ENCODE peak calls at places on chromosomes 13 and 19, in six cellular contexts. A, O, B, G, Y and F are unnamed samples.

GRCh38 chr19:33871605-33872004 is 74.9 kb downstream of the KCTD15 start:
- DNase-seq in A (no peak), O (no peak), B (no peak), G (no peak), Y (no peak), F (no peak)

GRCh38 chr19:18049390-18049789 is 37.3 kb downstream of the IL12RB1 start:
- DNase-seq in A (peak), O (peak), B (no peak), G (peak), Y (peak), F (peak)

GRCh38 chr19:2365201-2365970 is 5.3 kb downstream of the TMPRSS9 start:
- DNase-seq in A (no peak), O (no peak), B (no peak), G (no peak), Y (no peak), F (no peak)

GRCh38 chr19:53942001-53942786 is 20.5 kb upstream of the CACNG8 start:
- DNase-seq in A (peak), O (no peak), B (no peak), G (no peak), Y (peak), F (no peak)

GRCh38 chr19:17054746-17055145 is 20.5 kb downstream of the HAUS8 start:
- DNase-seq in A (no peak), O (no peak), B (no peak), G (no peak), Y (no peak), F (peak)

GRCh38 chr13:42363941-42364612 is 92.1 kb downstream of the AKAP11 start:
- DNase-seq in A (peak), O (no peak), B (no peak), G (no peak), Y (no peak), F (peak)

GRCh38 chr19:15810335-15810734 is 5.1 kb downstream of the OR10H1 start:
- DNase-seq in A (no peak), O (no peak), B (no peak), G (no peak), Y (no peak), F (no peak)

GRCh38 chr13:23739597-23739996 is 149.6 kb downstream of the MIPEP start:
- DNase-seq in A (no peak), O (no peak), B (no peak), G (no peak), Y (no peak), F (no peak)

GRCh38 chr13:46295531-46296464 is 84.1 kb downstream of the LRRC63 start:
- DNase-seq in A (peak), O (no peak), B (peak), G (no peak), Y (peak), F (peak)

GRCh38 chr19:51830263-51830662 is 35.3 kb downstream of the FPR3 start:
- DNase-seq in A (no peak), O (no peak), B (no peak), G (no peak), Y (no peak), F (no peak)

GRCh38 chr13:61880576-61881283 is 465.1 kb upstream of the PCDH20 start:
- DNase-seq in A (no peak), O (no peak), B (peak), G (no peak), Y (peak), F (peak)

GRCh38 chr19:51338563-51339312 is 3.2 kb downstream of the VSIG10L start:
- DNase-seq in A (peak), O (peak), B (peak), G (peak), Y (peak), F (peak)

GRCh38 chr19:56301152-56301551 is 13.5 kb downstream of the ZSCAN5A start:
- DNase-seq in A (no peak), O (no peak), B (no peak), G (no peak), Y (no peak), F (peak)

GRCh38 chr19:51802775-51803174 is 7.8 kb downstream of the FPR3 start:
- DNase-seq in A (no peak), O (no peak), B (no peak), G (no peak), Y (no peak), F (no peak)

GRCh38 chr19:7515471-7516226 is at the start of gene ZNF358:
- DNase-seq in A (peak), O (peak), B (peak), G (peak), Y (peak), F (peak)

GRCh38 chr19:17037966-17038500 is 11.4 kb upstream of the CPAMD8 start:
- DNase-seq in A (no peak), O (no peak), B (no peak), G (no peak), Y (no peak), F (no peak)

GRCh38 chr13:88857256-88857655 is 1186.1 kb downstream of the SLITRK5 start:
- DNase-seq in A (no peak), O (no peak), B (no peak), G (no peak), Y (no peak), F (no peak)

GRCh38 chr13:94419304-94419943 is 60.1 kb downstream of the DCT start:
- DNase-seq in A (peak), O (no peak), B (no peak), G (no peak), Y (peak), F (peak)

GRCh38 chr13:41587490-41587889 is 130.1 kb downstream of the RGCC start:
- DNase-seq in A (no peak), O (no peak), B (no peak), G (no peak), Y (no peak), F (no peak)

GRCh38 chr13:63190742-63191141 is 1775.1 kb upstream of the PCDH20 start:
- DNase-seq in A (peak), O (no peak), B (no peak), G (no peak), Y (peak), F (peak)

GRCh38 chr13:59360108-59360507 is 803.6 kb downstream of the DIAPH3 start:
- DNase-seq in A (peak), O (no peak), B (peak), G (no peak), Y (no peak), F (no peak)

GRCh38 chr19:17829855-17830566 is 8.7 kb upstream of the INSL3 start:
- DNase-seq in A (peak), O (peak), B (no peak), G (peak), Y (peak), F (peak)

GRCh38 chr13:25905411-25906010 is 146.3 kb downstream of the SHISA2 start:
- DNase-seq in A (no peak), O (no peak), B (no peak), G (no peak), Y (peak), F (peak)

GRCh38 chr13:113914333-113915011 is 50.6 kb upstream of the GAS6 start:
- DNase-seq in A (no peak), O (peak), B (no peak), G (no peak), Y (no peak), F (no peak)

GRCh38 chr13:20230913-20231838 is 943 bp downstream of the GJB6 start:
- DNase-seq in A (no peak), O (no peak), B (peak), G (no peak), Y (peak), F (no peak)

GRCh38 chr19:45716314-45717130 is 14.2 kb downstream of the FBXO46 start:
- DNase-seq in A (peak), O (no peak), B (peak), G (no peak), Y (peak), F (no peak)

GRCh38 chr19:15332311-15332996 is at the start of gene BRD4:
- DNase-seq in A (peak), O (peak), B (peak), G (no peak), Y (peak), F (peak)

GRCh38 chr19:54255105-54255775 is 1.8 kb downstream of the LILRB5 start:
- DNase-seq in A (no peak), O (peak), B (no peak), G (no peak), Y (no peak), F (no peak)

GRCh38 chr13:106299616-106300015 is 235.8 kb downstream of the EFNB2 start:
- DNase-seq in A (no peak), O (no peak), B (no peak), G (no peak), Y (no peak), F (no peak)

GRCh38 chr19:7099597-7099921 is 30.1 kb downstream of the ZNF557 start:
- DNase-seq in A (no peak), O (peak), B (no peak), G (no peak), Y (no peak), F (no peak)

GRCh38 chr13:48892311-48892710 is 83.4 kb upstream of the FNDC3A start:
- DNase-seq in A (peak), O (no peak), B (no peak), G (no peak), Y (peak), F (peak)